ENCODE peak calls at places on chromosomes 6 and 20, in eight cellular contexts. Z is body of pancreas; P is CD8-positive, alpha-beta T cell; U is HepG2; I is CD8-positive, alpha-beta memory T cell; B is RWPE1; O is CD4-positive, alpha-beta T cell; L is transverse colon. G is an unnamed sample.

GRCh38 chr20:1369970-1370369 is 22.9 kb downstream of the FKBP1A start:
- DNase-seq in Z (no peak), O (no peak), U (no peak), P (no peak), B (no peak), I (no peak), L (no peak), G (peak)

GRCh38 chr6:129646617-129647016 is 63.4 kb downstream of the ARHGAP18 start:
- DNase-seq in I (no peak), L (no peak), P (no peak), U (no peak), O (no peak), Z (no peak), B (no peak), G (no peak)

GRCh38 chr20:15012551-15012950 is 675.1 kb upstream of the FLRT3 start:
- DNase-seq in P (no peak), I (no peak), Z (no peak), O (no peak), U (no peak), B (no peak), L (no peak), G (no peak)

GRCh38 chr20:61437280-61438206 is 185.5 kb downstream of the CDH4 start:
- DNase-seq in Z (no peak), U (no peak), L (no peak), I (no peak), P (no peak), B (peak), O (no peak), G (peak)

GRCh38 chr20:41540459-41540858 is 77.7 kb downstream of the CHD6 start:
- DNase-seq in B (no peak), L (no peak), Z (no peak), P (no peak), I (no peak), U (peak), O (no peak), G (no peak)

GRCh38 chr20:48180637-48181036 is 395.4 kb upstream of the SULF2 start:
- DNase-seq in U (peak), B (no peak), L (no peak), I (no peak), O (no peak), P (no peak), Z (no peak), G (no peak)

GRCh38 chr6:43687437-43688347 is at the start of gene MRPS18A:
- DNase-seq in L (peak), O (peak), P (peak), I (peak), U (peak), B (peak), Z (peak), G (peak)

GRCh38 chr20:59673998-59674445 is 69.7 kb downstream of the PHACTR3 start:
- DNase-seq in I (no peak), P (no peak), L (no peak), U (no peak), B (no peak), O (no peak), Z (no peak), G (no peak)

GRCh38 chr20:24584078-24584477 is 114.6 kb downstream of the SYNDIG1 start:
- DNase-seq in B (no peak), O (no peak), L (no peak), P (no peak), Z (no peak), U (no peak), I (no peak), G (no peak)

GRCh38 chr6:125816828-125817280 is 26.1 kb downstream of the NCOA7 start:
- DNase-seq in B (no peak), O (no peak), Z (no peak), U (no peak), I (no peak), P (no peak), L (no peak), G (no peak)

GRCh38 chr20:23234311-23235078 is 116.1 kb upstream of the NXT1 start:
- DNase-seq in U (no peak), I (no peak), P (no peak), Z (no peak), L (no peak), O (no peak), B (no peak), G (no peak)

GRCh38 chr6:91569071-91569470 is 982.2 kb upstream of the MAP3K7 start:
- DNase-seq in U (no peak), Z (no peak), O (no peak), P (no peak), L (no peak), I (no peak), B (no peak), G (no peak)

GRCh38 chr6:36216559-36216958 is 20.0 kb downstream of the BRPF3 start:
- DNase-seq in O (no peak), B (no peak), I (no peak), P (no peak), Z (no peak), U (no peak), L (peak), G (no peak)

GRCh38 chr20:34473262-34473883 is 42.8 kb upstream of the DYNLRB1 start:
- DNase-seq in B (peak), Z (no peak), O (peak), U (peak), L (peak), P (no peak), I (peak), G (no peak)

GRCh38 chr6:40344566-40345185 is 242.5 kb downstream of the LRFN2 start:
- DNase-seq in L (no peak), I (no peak), U (no peak), O (no peak), Z (peak), P (no peak), B (no peak), G (no peak)

GRCh38 chr20:15068486-15068885 is 731.1 kb upstream of the FLRT3 start:
- DNase-seq in U (no peak), B (no peak), I (no peak), O (no peak), Z (no peak), L (no peak), P (no peak), G (no peak)

GRCh38 chr6:17298257-17298656 is 17.1 kb downstream of the RBM24 start:
- DNase-seq in P (no peak), I (no peak), O (no peak), Z (no peak), U (no peak), B (no peak), L (no peak), G (no peak)

GRCh38 chr6:82955841-82956240 is 109.8 kb downstream of the UBE3D start:
- DNase-seq in Z (no peak), I (no peak), L (no peak), B (no peak), O (no peak), U (no peak), P (no peak), G (no peak)

GRCh38 chr6:33073431-33073871 is at the start of gene HLA-DPA1:
- DNase-seq in B (peak), L (peak), U (no peak), O (no peak), I (peak), P (peak), Z (no peak), G (peak)

GRCh38 chr20:49516916-49517315 is 34.4 kb upstream of the KCNB1 start:
- DNase-seq in O (no peak), B (no peak), L (no peak), U (no peak), I (no peak), P (no peak), Z (no peak), G (no peak)

GRCh38 chr20:45012682-45013302 is 46.5 kb downstream of the STK4 start:
- DNase-seq in Z (no peak), B (peak), P (no peak), U (no peak), L (no peak), I (no peak), O (no peak), G (no peak)

GRCh38 chr20:48618052-48618451 is 209.7 kb downstream of the PREX1 start:
- DNase-seq in L (no peak), I (no peak), B (no peak), P (no peak), U (no peak), O (no peak), Z (no peak), G (no peak)

GRCh38 chr6:156948807-156949206 is 171.6 kb downstream of the ARID1B start:
- DNase-seq in L (no peak), B (peak), O (no peak), P (no peak), U (no peak), Z (no peak), I (no peak), G (no peak)

GRCh38 chr6:116248577-116248976 is 5.3 kb downstream of the TSPYL4 start:
- DNase-seq in L (no peak), U (no peak), I (no peak), O (no peak), B (no peak), P (no peak), Z (no peak), G (no peak)

GRCh38 chr6:83108378-83108777 is 40.9 kb downstream of the DOP1A start:
- DNase-seq in B (no peak), Z (no peak), L (no peak), O (no peak), P (no peak), I (no peak), U (no peak), G (no peak)

GRCh38 chr6:135905604-135906300 is 54.3 kb downstream of the PDE7B start:
- DNase-seq in L (no peak), Z (no peak), P (no peak), O (no peak), U (no peak), B (no peak), I (no peak), G (no peak)

GRCh38 chr20:63102720-63103375 is 96.1 kb upstream of the BHLHE23 start:
- DNase-seq in B (peak), O (peak), Z (no peak), P (peak), U (no peak), I (peak), L (peak), G (no peak)

GRCh38 chr6:124793406-124793805 is 168.8 kb upstream of the RNF217 start:
- DNase-seq in B (no peak), I (no peak), O (no peak), L (no peak), P (no peak), Z (no peak), U (no peak), G (no peak)

GRCh38 chr20:58312836-58313235 is 3.3 kb downstream of the RAB22A start:
- DNase-seq in Z (no peak), U (no peak), O (no peak), I (no peak), P (no peak), B (peak), L (no peak), G (no peak)

GRCh38 chr20:8777866-8778265 is 291.0 kb upstream of the PLCB4 start:
- DNase-seq in P (no peak), O (no peak), L (no peak), B (no peak), U (no peak), Z (no peak), I (no peak), G (no peak)

GRCh38 chr6:27138837-27139752 is 108.4 kb upstream of the PRSS16 start:
- DNase-seq in P (peak), I (peak), B (no peak), U (no peak), Z (no peak), L (peak), O (peak), G (peak)

GRCh38 chr6:73743556-73743955 is 47.6 kb downstream of the CD109 start:
- DNase-seq in Z (no peak), P (no peak), U (no peak), O (no peak), L (no peak), I (no peak), B (no peak), G (no peak)

GRCh38 chr6:154754152-154754551 is 20.9 kb downstream of the SCAF8 start:
- DNase-seq in I (no peak), B (peak), U (no peak), P (no peak), O (no peak), Z (no peak), L (no peak), G (no peak)

GRCh38 chr6:19771753-19772336 is 65.3 kb upstream of the ID4 start:
- DNase-seq in Z (no peak), O (no peak), L (no peak), B (no peak), P (no peak), U (no peak), I (no peak), G (no peak)

GRCh38 chr20:41098703-41099250 is 38.6 kb upstream of the PLCG1 start:
- DNase-seq in L (no peak), Z (no peak), B (no peak), O (no peak), U (no peak), I (no peak), P (no peak), G (no peak)

GRCh38 chr6:135054238-135054574 is 416 bp downstream of the HBS1L start:
- DNase-seq in Z (no peak), P (no peak), U (peak), I (no peak), B (no peak), L (no peak), O (no peak), G (no peak)

DNA sequence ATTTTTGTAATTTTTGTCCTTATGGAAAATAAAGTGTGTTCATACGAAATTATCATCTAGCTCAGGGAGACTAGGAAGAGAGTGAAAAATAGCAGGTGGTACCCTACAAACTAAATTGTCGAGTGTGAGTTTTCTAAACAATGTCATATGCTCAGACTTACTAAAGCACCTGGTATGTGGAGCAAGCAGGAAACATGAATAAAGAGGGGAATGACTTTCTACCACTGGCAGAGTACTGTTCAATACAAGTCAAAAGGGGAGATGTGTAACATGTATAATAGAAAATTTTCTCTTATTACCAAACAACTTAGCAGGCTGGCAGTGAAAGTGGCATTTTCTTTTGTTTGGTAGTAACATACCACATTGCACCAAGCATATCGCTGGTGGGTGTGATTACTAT is 36.1 kb downstream of the CTNNBL1 start:
- DNase-seq in L (no peak), P (no peak), B (peak), Z (no peak), U (no peak), O (no peak), I (no peak), G (no peak)
- H3K27ac ChIP-seq in L (peak), P (no peak), B (no peak), Z (no peak), U (no peak), O (no peak), I (no peak), G (no peak)

GRCh38 chr6:137630666-137631065 is 136.5 kb upstream of the OLIG3 start:
- DNase-seq in P (no peak), L (no peak), Z (no peak), U (no peak), B (no peak), O (no peak), I (no peak), G (no peak)

GRCh38 chr6:137625808-137626207 is 131.6 kb upstream of the OLIG3 start:
- DNase-seq in P (no peak), B (peak), Z (no peak), U (no peak), I (no peak), O (no peak), L (no peak), G (no peak)

GRCh38 chr6:137637161-137637560 is 143.0 kb upstream of the OLIG3 start:
- DNase-seq in B (peak), U (peak), L (no peak), P (no peak), O (no peak), I (no peak), Z (no peak), G (no peak)

GRCh38 chr6:137631323-137631722 is 137.1 kb upstream of the OLIG3 start:
- DNase-seq in P (no peak), L (no peak), U (no peak), Z (no peak), O (no peak), B (no peak), I (no peak), G (no peak)
- H3K27ac ChIP-seq in P (no peak), L (no peak), U (no peak), Z (no peak), O (no peak), B (no peak), I (no peak), G (no peak)

GRCh38 chr6:158697798-158698197 is 47.9 kb downstream of the SYTL3 start:
- DNase-seq in B (no peak), P (no peak), U (no peak), L (no peak), I (no peak), O (no peak), Z (no peak), G (no peak)
- H3K27ac ChIP-seq in B (no peak), P (no peak), U (no peak), L (no peak), I (no peak), O (no peak), Z (no peak), G (no peak)

DNA sequence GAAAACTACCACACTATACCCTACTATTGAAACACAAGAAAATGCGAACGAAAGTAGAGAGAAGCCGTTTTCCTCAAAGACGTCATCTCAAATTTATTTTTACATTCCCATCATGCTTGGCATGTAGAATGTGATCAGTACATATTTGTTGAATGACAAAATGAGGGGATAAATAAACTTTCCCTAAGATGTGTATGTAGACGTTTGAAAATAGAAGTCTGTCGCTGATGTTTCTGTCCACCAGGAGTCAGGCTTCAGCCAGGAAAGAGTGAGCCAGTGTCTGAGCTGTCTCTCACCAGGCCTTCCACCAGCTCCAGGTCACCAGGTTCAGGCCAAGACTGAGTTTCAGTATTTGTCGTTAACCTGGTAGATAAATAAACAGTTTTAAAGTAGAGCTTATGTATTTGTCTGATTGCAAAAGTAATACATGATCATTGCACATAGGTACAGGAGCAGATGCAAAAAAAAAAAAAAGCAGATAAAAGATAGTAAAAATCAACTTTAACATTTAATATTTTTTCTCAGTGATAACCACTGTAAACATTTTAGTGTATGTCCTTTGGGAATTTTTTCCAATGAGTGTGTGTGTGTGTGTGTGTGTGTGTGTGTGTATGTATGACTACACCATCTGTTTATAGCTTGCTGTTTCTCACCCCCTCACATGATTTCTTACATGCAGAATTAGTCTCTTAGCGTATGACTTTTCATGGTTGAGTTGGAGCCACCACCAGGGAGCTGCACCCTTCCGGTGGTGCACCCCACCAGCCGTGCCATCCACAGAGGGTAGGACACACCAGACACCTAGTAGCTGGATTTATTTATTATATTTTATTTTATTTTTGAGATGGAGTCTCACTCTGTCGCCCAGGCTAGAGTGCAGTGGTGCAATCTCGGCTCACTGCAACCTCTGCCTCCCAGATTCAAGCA is 26.2 kb downstream of the WRNIP1 start:
- DNase-seq in I (peak), Z (peak), U (peak), L (peak), O (peak), B (peak), P (peak), G (peak)
- H3K27ac ChIP-seq in I (no peak), Z (peak), U (no peak), L (peak), O (no peak), B (peak), P (no peak), G (no peak)

GRCh38 chr6:26129656-26130055 is 42.4 kb downstream of the HFE start:
- DNase-seq in U (no peak), O (no peak), Z (no peak), P (no peak), B (no peak), L (no peak), I (peak), G (no peak)

GRCh38 chr6:26126394-26127221 is 39.4 kb downstream of the HFE start:
- DNase-seq in P (no peak), Z (peak), L (peak), O (no peak), B (no peak), I (no peak), U (no peak), G (no peak)

GRCh38 chr6:26130581-26131247 is 43.5 kb downstream of the HFE start:
- DNase-seq in P (no peak), O (no peak), B (no peak), U (no peak), L (no peak), Z (no peak), I (no peak), G (no peak)

GRCh38 chr6:26125015-26125690 is 37.9 kb downstream of the HFE start:
- DNase-seq in I (peak), Z (peak), B (no peak), L (peak), U (no peak), O (peak), P (no peak), G (no peak)

DNA sequence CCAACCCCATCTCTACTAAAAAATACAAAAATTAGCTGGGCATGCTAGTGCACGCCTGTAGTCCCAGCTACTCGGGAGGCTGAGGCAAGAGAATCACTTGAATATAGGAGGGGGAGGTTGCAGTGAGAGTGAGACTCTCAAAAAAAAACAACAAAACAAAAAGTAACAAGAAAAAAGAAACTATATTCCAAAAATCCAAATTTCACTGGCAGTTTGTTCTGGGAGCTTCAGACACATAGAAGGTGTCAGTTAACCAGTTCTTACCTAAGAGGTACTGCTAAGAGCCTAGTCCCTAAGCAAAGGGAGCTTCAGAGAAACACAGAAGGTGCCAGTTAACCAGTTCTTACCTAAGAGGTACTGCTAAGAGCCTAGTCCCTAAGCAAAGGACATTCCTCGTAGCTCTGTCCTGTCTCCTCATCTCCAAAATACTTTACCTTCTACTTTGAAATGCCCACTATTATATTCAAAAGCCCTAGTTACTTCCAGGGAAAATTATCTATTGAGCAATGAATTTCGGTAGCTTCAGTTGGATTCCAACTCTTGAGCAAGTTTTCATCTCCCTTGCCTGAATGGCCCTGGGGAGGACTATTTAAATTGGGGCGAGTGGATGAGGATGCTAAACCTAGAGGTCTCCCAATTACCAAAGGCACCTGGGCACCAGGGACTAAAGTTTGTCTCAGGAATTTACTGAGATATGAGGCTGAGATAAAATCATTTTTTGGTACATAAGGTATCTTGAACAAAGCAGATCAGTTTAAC is 41.0 kb downstream of the HFE start:
- DNase-seq in B (no peak), P (no peak), U (no peak), I (no peak), L (no peak), Z (no peak), O (no peak), G (no peak)
- H3K27ac ChIP-seq in B (peak), P (no peak), U (no peak), I (no peak), L (no peak), Z (no peak), O (no peak), G (no peak)

GRCh38 chr6:34414999-34415858 is 10.6 kb downstream of the RPS10 start:
- DNase-seq in B (peak), L (peak), P (peak), U (peak), O (peak), Z (peak), I (peak), G (peak)
- H3K27ac ChIP-seq in B (no peak), L (peak), P (no peak), U (peak), O (no peak), Z (peak), I (no peak), G (peak)

G was measured in substantia nigra.